ENCODE peak calls at places on chromosomes 16 and 17, in nine cellular contexts. M is fibroblast of lung, G is neural progenitor cell, Q is A549, K is K562, B is GM23248, W is H1, U is HCT116, Z is IMR-90. F is an unnamed sample.
A peak's percentile ranks its signal among the peaks of the same experiment; 100 is the strongest.

GRCh38 chr16:27427538-27427937 is 25.6 kb downstream of the IL21R start:
- DNase-seq in M (no peak), U (no peak), K (no peak), Z (no peak), B (no peak), G (no peak), Q (no peak), W (no peak), F (no peak)

GRCh38 chr17:40058151-40058784 is 4.1 kb upstream of the MED24 start:
- DNase-seq in W (no peak), K (no peak), B (peak; percentile 41), M (no peak), G (no peak), Q (no peak), U (no peak), Z (peak; percentile 46), F (no peak)

GRCh38 chr16:19588661-19589060 is 33.2 kb downstream of the VPS35L start:
- DNase-seq in U (no peak), Z (no peak), K (no peak), M (peak; percentile 49), B (peak; percentile 79), Q (no peak), W (no peak), G (no peak), F (no peak)

GRCh38 chr17:52157603-52158449 is 688 bp downstream of the CA10 start:
- DNase-seq in U (no peak), B (no peak), Q (no peak), M (no peak), W (no peak), K (no peak), Z (no peak), G (peak; percentile 55), F (no peak)

GRCh38 chr16:69111831-69112230 is 6.4 kb downstream of the HAS3 start:
- DNase-seq in W (no peak), G (no peak), K (no peak), Z (no peak), Q (no peak), M (no peak), U (no peak), B (no peak), F (no peak)

GRCh38 chr16:72480926-72481325 is 309.0 kb upstream of the PMFBP1 start:
- DNase-seq in Q (no peak), Z (no peak), B (peak; percentile 55), M (peak; percentile 70), G (no peak), K (no peak), U (no peak), W (no peak), F (no peak)

GRCh38 chr17:80219777-80220708 is at the start of the genes SGSH and SLC26A11:
- DNase-seq in U (peak; percentile 13), K (peak; percentile 97), Z (peak; percentile 45), G (peak; percentile 95), M (peak; percentile 41), Q (peak; percentile 99), W (no peak), B (peak; percentile 90), F (peak; percentile 71)

GRCh38 chr16:66248096-66248495 is 118.4 kb upstream of the CDH5 start:
- DNase-seq in W (no peak), B (peak; percentile 80), Z (peak; percentile 77), K (no peak), Q (no peak), G (no peak), U (no peak), M (peak; percentile 73), F (no peak)

GRCh38 chr16:30369091-30369937 is 980 bp downstream of the TBC1D10B start:
- DNase-seq in G (peak; percentile 73), K (no peak), W (no peak), Z (no peak), Q (no peak), M (no peak), B (peak; percentile 54), U (no peak), F (no peak)

GRCh38 chr16:363110-364090 is 6.9 kb downstream of the MRPL28 start:
- DNase-seq in Q (no peak), U (no peak), M (no peak), K (no peak), W (no peak), G (no peak), B (no peak), Z (no peak), F (no peak)

GRCh38 chr17:4365103-4365627 is 1.3 kb downstream of the UBE2G1 start:
- DNase-seq in K (peak; percentile 69), M (peak; percentile 86), U (peak; percentile 86), Q (peak; percentile 98), W (peak; percentile 83), B (peak; percentile 96), Z (peak; percentile 88), G (peak; percentile 92), F (peak; percentile 97)

GRCh38 chr17:1082579-1082978 is 85.7 kb downstream of the TIMM22 start:
- DNase-seq in Z (peak; percentile 78), M (peak; percentile 83), K (no peak), U (no peak), W (no peak), G (no peak), B (peak; percentile 83), Q (no peak), F (no peak)

GRCh38 chr17:10614536-10615155 is 42.5 kb downstream of the MYH3 start:
- DNase-seq in K (peak; percentile 24), W (no peak), G (peak; percentile 81), Q (peak; percentile 77), M (peak; percentile 17), Z (peak; percentile 51), B (peak; percentile 74), U (peak; percentile 42), F (peak; percentile 54)

GRCh38 chr17:3981455-3981854 is 17.2 kb upstream of the ATP2A3 start:
- DNase-seq in M (no peak), K (no peak), G (no peak), U (no peak), W (no peak), Z (no peak), Q (no peak), B (no peak), F (no peak)

GRCh38 chr17:19978803-19979202 is 1.2 kb upstream of the AKAP10 start:
- DNase-seq in Q (no peak), W (no peak), M (no peak), U (no peak), Z (no peak), K (no peak), G (no peak), B (no peak), F (no peak)

GRCh38 chr17:19978206-19978802 is 676 bp upstream of the AKAP10 start:
- DNase-seq in M (peak; percentile 17), K (no peak), B (no peak), Q (no peak), W (no peak), U (no peak), G (no peak), Z (no peak), F (no peak)

GRCh38 chr17:19973146-19973545 is 4.5 kb downstream of the AKAP10 start:
- DNase-seq in U (no peak), B (no peak), M (no peak), Q (no peak), W (no peak), Z (peak; percentile 10), G (no peak), K (no peak), F (no peak)

GRCh38 chr17:19977360-19978205 is at the start of gene AKAP10:
- DNase-seq in Q (peak; percentile 89), K (peak; percentile 91), M (peak; percentile 72), B (peak; percentile 95), U (peak; percentile 55), G (peak; percentile 93), W (no peak), Z (peak; percentile 73), F (peak; percentile 94)

DNA sequence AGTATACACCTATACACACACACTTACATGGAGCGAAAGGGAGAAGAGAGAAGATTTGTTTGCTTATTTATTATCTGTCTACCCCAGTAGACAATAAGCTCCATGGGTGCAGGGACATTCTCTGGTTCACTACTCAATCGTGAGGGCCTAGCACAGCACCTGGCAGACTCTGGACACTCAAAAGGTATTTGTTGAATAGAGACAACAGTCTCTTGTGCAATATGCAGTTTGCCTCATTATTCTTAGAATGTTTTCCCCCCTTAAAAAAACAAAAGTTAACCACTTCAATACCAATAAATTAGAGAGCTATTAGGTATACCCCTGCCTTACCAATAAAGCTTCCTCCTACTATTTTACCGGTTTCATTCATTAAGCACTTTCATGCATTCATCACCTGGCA is 2.0 kb downstream of the AKAP10 start:
- DNase-seq in G (no peak), Z (no peak), W (no peak), Q (no peak), K (no peak), B (no peak), U (no peak), M (no peak), F (no peak)
- H3K4me2 ChIP-seq in G (peak overlapping the region; percentile 98), Z (peak overlapping the region; percentile 37), W (no peak overlapping the region), Q (peak overlapping the region; percentile 92), K (peak overlapping the region; percentile 27), B (peak overlapping the region; percentile 14), U (peak overlapping the region; percentile 10), M (peak overlapping the region; percentile 20), F (peak overlapping the region; percentile 82)

GRCh38 chr17:48611213-48611612 is 396 bp upstream of the HOXB7 start:
- DNase-seq in M (no peak), B (peak; percentile 64), W (no peak), Q (peak; percentile 79), K (no peak), Z (peak; percentile 43), G (no peak), U (no peak), F (peak; percentile 38)
- H3K4me2 ChIP-seq in M (peak overlapping the region; percentile 94), B (peak overlapping the region; percentile 83), W (peak overlapping the region; percentile 41), Q (peak overlapping the region; percentile 98), K (peak overlapping the region; percentile 71), Z (peak overlapping the region; percentile 91), G (no peak overlapping the region), U (peak overlapping the region; percentile 95), F (peak overlapping the region; percentile 73)

GRCh38 chr16:23369416-23369815 is 67.3 kb downstream of the SCNN1B start:
- DNase-seq in Q (no peak), Z (no peak), K (no peak), W (no peak), U (no peak), M (no peak), B (no peak), G (no peak), F (no peak)

GRCh38 chr16:23365602-23366240 is 63.6 kb downstream of the SCNN1B start:
- DNase-seq in W (no peak), K (no peak), Q (no peak), U (no peak), Z (no peak), B (no peak), G (no peak), M (no peak), F (peak; percentile 69)

GRCh38 chr16:23367988-23368387 is 65.9 kb downstream of the SCNN1B start:
- DNase-seq in G (no peak), W (no peak), Z (no peak), U (no peak), M (no peak), K (no peak), Q (no peak), B (no peak), F (no peak)

GRCh38 chr16:23367564-23367963 is 65.5 kb downstream of the SCNN1B start:
- DNase-seq in B (no peak), Q (no peak), W (no peak), U (no peak), K (no peak), M (no peak), G (no peak), Z (no peak), F (no peak)

GRCh38 chr16:23368469-23368868 is 66.4 kb downstream of the SCNN1B start:
- DNase-seq in U (peak; percentile 2), K (no peak), Q (no peak), M (peak; percentile 7), B (peak; percentile 17), W (no peak), Z (peak; percentile 12), G (no peak), F (no peak)
- H3K4me2 ChIP-seq in U (peak overlapping the region; percentile 44), K (no peak overlapping the region), Q (no peak overlapping the region), M (no peak overlapping the region), B (no peak overlapping the region), W (no peak overlapping the region), Z (no peak overlapping the region), G (no peak overlapping the region), F (no peak overlapping the region)

GRCh38 chr16:54284931-54285413 is 1.6 kb downstream of the IRX3 start:
- DNase-seq in W (no peak), M (peak; percentile 14), U (no peak), B (peak; percentile 50), Q (no peak), G (peak; percentile 46), Z (no peak), K (no peak), F (no peak)
- H3K4me2 ChIP-seq in W (peak overlapping the region; percentile 77), M (no peak overlapping the region), U (no peak overlapping the region), B (peak overlapping the region; percentile 80), Q (peak overlapping the region; percentile 92), G (peak overlapping the region; percentile 98), Z (no peak overlapping the region), K (no peak overlapping the region), F (no peak overlapping the region)

F was measured in OCI-LY7.